ENCODE peak calls at places on chromosomes 11 and 22, in seven cellular contexts. C, B, P, L, Z, F and J are unnamed samples.

GRCh38 chr11:3982431-3982830 is 112.2 kb upstream of the RRM1 start:
- DNase-seq in C (no peak), B (no peak), P (no peak), L (no peak), Z (no peak), F (no peak), J (no peak)

GRCh38 chr11:115128226-115128625 is 376.0 kb downstream of the CADM1 start:
- DNase-seq in C (no peak), B (no peak), P (no peak), L (no peak), Z (no peak), F (no peak), J (no peak)

GRCh38 chr11:121291896-121292502 is 572 bp upstream of the SC5D start:
- DNase-seq in C (no peak), B (no peak), P (peak), L (no peak), Z (no peak), F (no peak), J (peak)

GRCh38 chr11:59992420-59992819 is 24.6 kb upstream of the OOSP4B start:
- DNase-seq in C (no peak), B (no peak), P (no peak), L (no peak), Z (no peak), F (no peak), J (no peak)

GRCh38 chr22:34914871-34915270 is 151.1 kb upstream of the ISX start:
- DNase-seq in C (no peak), B (no peak), P (no peak), L (no peak), Z (no peak), F (no peak), J (no peak)

GRCh38 chr22:46027219-46028068 is 50.5 kb upstream of the WNT7B start:
- DNase-seq in C (peak), B (peak), P (peak), L (no peak), Z (peak), F (peak), J (no peak)

GRCh38 chr11:112962854-112963367 is 1.7 kb downstream of the NCAM1 start:
- DNase-seq in C (no peak), B (peak), P (peak), L (no peak), Z (peak), F (no peak), J (no peak)

GRCh38 chr11:93570759-93571413 is 27.7 kb upstream of the SMCO4 start:
- DNase-seq in C (peak), B (no peak), P (peak), L (peak), Z (peak), F (no peak), J (no peak)

GRCh38 chr22:28142361-28142801 is 223.3 kb upstream of the PITPNB start:
- DNase-seq in C (peak), B (no peak), P (no peak), L (no peak), Z (no peak), F (no peak), J (peak)

GRCh38 chr11:74004046-74004693 is 4.7 kb downstream of the UCP3 start:
- DNase-seq in C (no peak), B (no peak), P (no peak), L (no peak), Z (no peak), F (no peak), J (no peak)

GRCh38 chr11:995752-996420 is 40.6 kb downstream of the MUC6 start:
- DNase-seq in C (no peak), B (no peak), P (no peak), L (no peak), Z (no peak), F (no peak), J (no peak)

GRCh38 chr11:7638710-7639642 is 34.3 kb downstream of the CYB5R2 start:
- DNase-seq in C (no peak), B (peak), P (no peak), L (no peak), Z (no peak), F (no peak), J (no peak)

GRCh38 chr22:37337204-37337943 is 55.1 kb downstream of the CYTH4 start:
- DNase-seq in C (no peak), B (no peak), P (no peak), L (peak), Z (no peak), F (no peak), J (no peak)

GRCh38 chr11:8359521-8359920 is 95.8 kb upstream of the LMO1 start:
- DNase-seq in C (no peak), B (no peak), P (no peak), L (no peak), Z (no peak), F (no peak), J (no peak)

GRCh38 chr11:110026823-110027626 is 66.2 kb upstream of the ZC3H12C start:
- DNase-seq in C (no peak), B (no peak), P (no peak), L (no peak), Z (no peak), F (no peak), J (no peak)

GRCh38 chr22:43319661-43320486 is 23.3 kb downstream of the SCUBE1 start:
- DNase-seq in C (no peak), B (no peak), P (no peak), L (no peak), Z (no peak), F (no peak), J (no peak)

GRCh38 chr11:67057410-67057757 is 737 bp downstream of the RHOD start:
- DNase-seq in C (no peak), B (no peak), P (no peak), L (no peak), Z (no peak), F (no peak), J (no peak)

GRCh38 chr11:70628881-70629844 is 230.8 kb downstream of the CTTN start:
- DNase-seq in C (no peak), B (peak), P (peak), L (no peak), Z (no peak), F (peak), J (peak)

GRCh38 chr11:68194675-68195294 is 18.3 kb downstream of the KMT5B start:
- DNase-seq in C (no peak), B (no peak), P (no peak), L (no peak), Z (no peak), F (no peak), J (no peak)

GRCh38 chr22:26395926-26396325 is 33.1 kb upstream of the ASPHD2 start:
- DNase-seq in C (no peak), B (no peak), P (no peak), L (no peak), Z (no peak), F (no peak), J (no peak)

GRCh38 chr11:31702966-31703365 is 108.2 kb downstream of the PAX6 start:
- DNase-seq in C (peak), B (no peak), P (no peak), L (peak), Z (no peak), F (no peak), J (no peak)

GRCh38 chr22:38735465-38736256 is 20.1 kb downstream of the SUN2 start:
- DNase-seq in C (no peak), B (peak), P (no peak), L (no peak), Z (no peak), F (no peak), J (no peak)

GRCh38 chr11:12485328-12485727 is 108.0 kb downstream of the PARVA start:
- DNase-seq in C (no peak), B (no peak), P (no peak), L (no peak), Z (no peak), F (no peak), J (no peak)
- TF ChIP-seq CTCF in C (no peak), B (peak), P (peak), L (peak), Z (no peak), F (peak), J (peak)

GRCh38 chr11:61505640-61506155 is 2.9 kb upstream of the LRRC10B start:
- DNase-seq in C (no peak), B (no peak), P (no peak), L (no peak), Z (no peak), F (no peak), J (no peak)
- H3K4me3 ChIP-seq in C (no peak), B (no peak), P (no peak), L (no peak), Z (no peak), F (no peak), J (no peak)

DNA sequence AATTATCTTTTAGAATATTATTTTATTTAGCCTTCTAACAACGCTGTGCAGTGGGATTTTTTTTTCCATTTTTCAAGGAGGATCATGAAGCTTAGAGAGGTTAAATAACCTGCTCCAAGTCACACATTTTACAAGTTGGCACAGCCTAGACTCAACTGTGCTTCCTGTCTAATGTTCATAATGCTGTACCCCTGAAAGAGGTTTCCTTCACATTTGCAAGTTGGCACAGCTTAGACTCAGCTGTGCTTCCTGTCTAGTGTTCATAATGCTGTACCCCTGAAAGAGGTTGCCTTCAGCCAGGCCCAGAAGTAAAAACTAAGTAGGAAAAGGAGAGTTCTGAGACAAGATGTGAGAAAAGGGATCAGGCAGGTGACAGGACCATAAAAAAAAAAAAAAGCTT is 7.9 kb upstream of the HEPACAM start:
- DNase-seq in C (no peak), B (no peak), P (no peak), L (no peak), Z (no peak), F (no peak), J (no peak)
- TF ChIP-seq EP300 in C (no peak), B (no peak), P (no peak), L (no peak), Z (no peak), F (no peak), J (no peak)

GRCh38 chr11:76629853-76630599 is 40.5 kb downstream of the LRRC32 start:
- DNase-seq in C (no peak), B (peak), P (peak), L (no peak), Z (peak), F (no peak), J (peak)
- TF ChIP-seq CTCF in C (no peak), B (no peak), P (no peak), L (no peak), Z (peak), F (no peak), J (no peak)

GRCh38 chr11:77471520-77472234 is 2.2 kb downstream of the PAK1 start:
- DNase-seq in C (peak), B (peak), P (peak), L (peak), Z (no peak), F (no peak), J (no peak)

GRCh38 chr11:77468527-77468926 is 5.4 kb downstream of the PAK1 start:
- DNase-seq in C (no peak), B (no peak), P (no peak), L (no peak), Z (no peak), F (no peak), J (no peak)

GRCh38 chr11:77473001-77473800 is 693 bp downstream of the PAK1 start:
- DNase-seq in C (no peak), B (peak), P (peak), L (peak), Z (peak), F (no peak), J (no peak)

GRCh38 chr11:77470504-77470903 is 3.4 kb downstream of the PAK1 start:
- DNase-seq in C (no peak), B (no peak), P (no peak), L (no peak), Z (no peak), F (no peak), J (no peak)

GRCh38 chr11:77470971-77471370 is 2.9 kb downstream of the PAK1 start:
- DNase-seq in C (no peak), B (no peak), P (no peak), L (no peak), Z (no peak), F (no peak), J (no peak)
- H3K4me3 ChIP-seq in C (no peak), B (no peak), P (no peak), L (no peak), Z (no peak), F (no peak), J (no peak)